ENCODE peak calls at places on chromosomes 2 and 18, in four cellular contexts. One of them, this sample, is unnamed.

GRCh38 chr2:135552887-135553286 is 21.6 kb downstream of the R3HDM1 start:
- DNase-seq in D341Med: no peak
- DNase-seq in WTC11: no peak
- DNase-seq in EL: no peak
- DNase-seq in this sample: no peak

GRCh38 chr2:120824246-120824645 is 88.6 kb downstream of the GLI2 start:
- DNase-seq in WTC11: no peak
- DNase-seq in EL: no peak
- DNase-seq in D341Med: no peak
- DNase-seq in this sample: no peak

GRCh38 chr2:12766421-12766879 is 49.7 kb downstream of the TRIB2 start:
- DNase-seq in WTC11: no peak
- DNase-seq in EL: peak
- DNase-seq in D341Med: no peak
- DNase-seq in this sample: no peak

GRCh38 chr2:46850742-46851141 is 64.9 kb downstream of the MCFD2 start:
- DNase-seq in D341Med: no peak
- DNase-seq in EL: peak
- DNase-seq in WTC11: no peak
- DNase-seq in this sample: no peak

GRCh38 chr2:153299809-153300208 is 178.8 kb downstream of the RPRM start:
- DNase-seq in WTC11: no peak
- DNase-seq in EL: no peak
- DNase-seq in D341Med: no peak
- DNase-seq in this sample: no peak

GRCh38 chr2:239348563-239349447 is 52.0 kb downstream of the HDAC4 start:
- DNase-seq in D341Med: no peak
- DNase-seq in WTC11: no peak
- DNase-seq in EL: no peak
- DNase-seq in this sample: no peak

GRCh38 chr2:44801676-44802408 is 139.7 kb upstream of the SIX3 start:
- DNase-seq in D341Med: no peak
- DNase-seq in EL: no peak
- DNase-seq in WTC11: peak
- DNase-seq in this sample: no peak

GRCh38 chr2:241870611-241871537 is 1.3 kb downstream of the RTP5 start:
- DNase-seq in D341Med: no peak
- DNase-seq in EL: no peak
- DNase-seq in WTC11: no peak
- DNase-seq in this sample: no peak

GRCh38 chr2:24495451-24495850 is 4.4 kb downstream of the NCOA1 start:
- DNase-seq in WTC11: no peak
- DNase-seq in D341Med: no peak
- DNase-seq in EL: no peak
- DNase-seq in this sample: no peak

GRCh38 chr2:108320326-108320932 is 31.7 kb downstream of the SULT1C2 start:
- DNase-seq in WTC11: no peak
- DNase-seq in D341Med: no peak
- DNase-seq in EL: no peak
- DNase-seq in this sample: no peak

GRCh38 chr2:128781888-128782385 is 463.3 kb upstream of the HS6ST1 start:
- DNase-seq in EL: no peak
- DNase-seq in WTC11: no peak
- DNase-seq in D341Med: peak
- DNase-seq in this sample: no peak

GRCh38 chr18:51195602-51196115 is 1.8 kb downstream of the MEX3C start:
- DNase-seq in D341Med: peak
- DNase-seq in WTC11: peak
- DNase-seq in EL: peak
- DNase-seq in this sample: peak

GRCh38 chr18:13112982-13113381 is 105.6 kb upstream of the LDLRAD4 start:
- DNase-seq in D341Med: peak
- DNase-seq in WTC11: peak
- DNase-seq in EL: no peak
- DNase-seq in this sample: no peak

GRCh38 chr18:48909721-48910120 is 41.0 kb downstream of the SMAD7 start:
- DNase-seq in D341Med: no peak
- DNase-seq in EL: no peak
- DNase-seq in WTC11: no peak
- DNase-seq in this sample: no peak

GRCh38 chr2:85602476-85603234 is at the start of gene TMEM150A:
- DNase-seq in EL: peak
- DNase-seq in WTC11: peak
- DNase-seq in D341Med: peak
- DNase-seq in this sample: peak

GRCh38 chr2:226366920-226367319 is 432.7 kb downstream of the IRS1 start:
- DNase-seq in D341Med: no peak
- DNase-seq in WTC11: no peak
- DNase-seq in EL: no peak
- DNase-seq in this sample: no peak

GRCh38 chr2:127097841-127098651 is 8.9 kb downstream of the BIN1 start:
- DNase-seq in WTC11: no peak
- DNase-seq in D341Med: no peak
- DNase-seq in EL: no peak
- DNase-seq in this sample: no peak

This sample was measured in NCI-H774.